ENCODE peak calls at places on chromosomes 3 and 15, in eight cellular contexts. One of them, this sample, is unnamed.

GRCh38 chr3:7876741-7877297 is 624.8 kb upstream of the LMCD1 start:
- DNase-seq in OCI-LY7: peak; percentile 1
- DNase-seq in upper lobe of right lung: no peak
- DNase-seq in A549: no peak
- DNase-seq in neural progenitor cell: no peak
- DNase-seq in uterus: no peak
- DNase-seq in right atrium auricular region: no peak
- DNase-seq in Caco-2: no peak
- DNase-seq in this sample: no peak

GRCh38 chr15:99307735-99308134 is 56.5 kb downstream of the LRRC28 start:
- DNase-seq in OCI-LY7: no peak
- DNase-seq in upper lobe of right lung: no peak
- DNase-seq in neural progenitor cell: no peak
- DNase-seq in A549: no peak
- DNase-seq in right atrium auricular region: no peak
- DNase-seq in uterus: no peak
- DNase-seq in Caco-2: no peak
- DNase-seq in this sample: no peak

GRCh38 chr3:29099296-29099695 is 181.6 kb upstream of the RBMS3 start:
- DNase-seq in right atrium auricular region: no peak
- DNase-seq in OCI-LY7: no peak
- DNase-seq in Caco-2: no peak
- DNase-seq in uterus: no peak
- DNase-seq in upper lobe of right lung: no peak
- DNase-seq in neural progenitor cell: no peak
- DNase-seq in A549: no peak
- DNase-seq in this sample: no peak

GRCh38 chr3:127014536-127015281 is 31.8 kb downstream of the PLXNA1 start:
- DNase-seq in OCI-LY7: no peak
- DNase-seq in uterus: no peak
- DNase-seq in right atrium auricular region: no peak
- DNase-seq in Caco-2: no peak
- DNase-seq in upper lobe of right lung: no peak
- DNase-seq in neural progenitor cell: no peak
- DNase-seq in A549: no peak
- DNase-seq in this sample: no peak

GRCh38 chr3:45706133-45706808 is 17.1 kb downstream of the SACM1L start:
- DNase-seq in uterus: no peak
- DNase-seq in right atrium auricular region: no peak
- DNase-seq in Caco-2: no peak
- DNase-seq in upper lobe of right lung: no peak
- DNase-seq in neural progenitor cell: no peak
- DNase-seq in OCI-LY7: no peak
- DNase-seq in A549: no peak
- DNase-seq in this sample: no peak

GRCh38 chr3:57073628-57074027 is 13.2 kb downstream of the SPATA12 start:
- DNase-seq in A549: no peak
- DNase-seq in uterus: no peak
- DNase-seq in neural progenitor cell: no peak
- DNase-seq in OCI-LY7: no peak
- DNase-seq in Caco-2: no peak
- DNase-seq in right atrium auricular region: no peak
- DNase-seq in upper lobe of right lung: no peak
- DNase-seq in this sample: peak; percentile 66

GRCh38 chr3:184807549-184807948 is 4.4 kb upstream of the VPS8 start:
- DNase-seq in Caco-2: no peak
- DNase-seq in uterus: no peak
- DNase-seq in OCI-LY7: no peak
- DNase-seq in neural progenitor cell: no peak
- DNase-seq in upper lobe of right lung: no peak
- DNase-seq in A549: no peak
- DNase-seq in right atrium auricular region: no peak
- DNase-seq in this sample: no peak

GRCh38 chr3:132255041-132255745 is 62.0 kb upstream of the ACP3 start:
- DNase-seq in Caco-2: peak; percentile 3
- DNase-seq in right atrium auricular region: no peak
- DNase-seq in neural progenitor cell: no peak
- DNase-seq in uterus: no peak
- DNase-seq in A549: peak; percentile 58
- DNase-seq in OCI-LY7: no peak
- DNase-seq in upper lobe of right lung: no peak
- DNase-seq in this sample: no peak

GRCh38 chr3:88142094-88142624 is 7.6 kb upstream of the C3orf38 start:
- DNase-seq in OCI-LY7: no peak
- DNase-seq in upper lobe of right lung: no peak
- DNase-seq in Caco-2: no peak
- DNase-seq in neural progenitor cell: no peak
- DNase-seq in uterus: no peak
- DNase-seq in right atrium auricular region: no peak
- DNase-seq in A549: no peak
- DNase-seq in this sample: no peak

GRCh38 chr3:188950832-188951489 is 220.8 kb upstream of the TPRG1 start:
- DNase-seq in neural progenitor cell: no peak
- DNase-seq in uterus: peak; percentile 92
- DNase-seq in OCI-LY7: no peak
- DNase-seq in A549: peak; percentile 92
- DNase-seq in upper lobe of right lung: peak; percentile 68
- DNase-seq in right atrium auricular region: peak; percentile 97
- DNase-seq in Caco-2: peak; percentile 20
- DNase-seq in this sample: peak; percentile 90

GRCh38 chr3:177658354-177658753 is 461.1 kb upstream of the TBL1XR1 start:
- DNase-seq in OCI-LY7: no peak
- DNase-seq in neural progenitor cell: no peak
- DNase-seq in uterus: no peak
- DNase-seq in right atrium auricular region: no peak
- DNase-seq in A549: no peak
- DNase-seq in Caco-2: no peak
- DNase-seq in upper lobe of right lung: no peak
- DNase-seq in this sample: no peak

GRCh38 chr3:52979190-52979983 is 66.5 kb downstream of the SFMBT1 start:
- DNase-seq in Caco-2: no peak
- DNase-seq in neural progenitor cell: no peak
- DNase-seq in OCI-LY7: no peak
- DNase-seq in upper lobe of right lung: no peak
- DNase-seq in A549: no peak
- DNase-seq in uterus: no peak
- DNase-seq in right atrium auricular region: no peak
- DNase-seq in this sample: no peak

GRCh38 chr3:147311716-147312115 is 94.6 kb downstream of the ZIC4 start:
- DNase-seq in Caco-2: no peak
- DNase-seq in right atrium auricular region: no peak
- DNase-seq in A549: no peak
- DNase-seq in neural progenitor cell: no peak
- DNase-seq in OCI-LY7: no peak
- DNase-seq in uterus: no peak
- DNase-seq in upper lobe of right lung: no peak
- DNase-seq in this sample: no peak

GRCh38 chr3:196985298-196985697 is 16.7 kb upstream of the PIGZ start:
- DNase-seq in Caco-2: no peak
- DNase-seq in upper lobe of right lung: peak; percentile 27
- DNase-seq in uterus: no peak
- DNase-seq in OCI-LY7: no peak
- DNase-seq in A549: no peak
- DNase-seq in right atrium auricular region: no peak
- DNase-seq in neural progenitor cell: no peak
- DNase-seq in this sample: no peak

GRCh38 chr15:75207618-75208500 is 6.2 kb downstream of the C15orf39 start:
- DNase-seq in right atrium auricular region: no peak
- DNase-seq in neural progenitor cell: no peak
- DNase-seq in uterus: no peak
- DNase-seq in upper lobe of right lung: no peak
- DNase-seq in Caco-2: no peak
- DNase-seq in A549: no peak
- DNase-seq in OCI-LY7: no peak
- DNase-seq in this sample: no peak
- H3K4me1 ChIP-seq in right atrium auricular region: peaks cover 83% of the 10 kb centered on the region
- H3K4me1 ChIP-seq in neural progenitor cell: peaks cover 3% of the 10 kb centered on the region
- H3K4me1 ChIP-seq in uterus: peaks cover 21% of the 10 kb centered on the region
- H3K4me1 ChIP-seq in upper lobe of right lung: peaks cover 20% of the 10 kb centered on the region
- H3K4me1 ChIP-seq in Caco-2: peaks cover 19% of the 10 kb centered on the region
- H3K4me1 ChIP-seq in A549: peaks cover 27% of the 10 kb centered on the region
- H3K4me1 ChIP-seq in OCI-LY7: peaks cover 20% of the 10 kb centered on the region
- H3K4me1 ChIP-seq in this sample: peaks cover 16% of the 10 kb centered on the region

DNA sequence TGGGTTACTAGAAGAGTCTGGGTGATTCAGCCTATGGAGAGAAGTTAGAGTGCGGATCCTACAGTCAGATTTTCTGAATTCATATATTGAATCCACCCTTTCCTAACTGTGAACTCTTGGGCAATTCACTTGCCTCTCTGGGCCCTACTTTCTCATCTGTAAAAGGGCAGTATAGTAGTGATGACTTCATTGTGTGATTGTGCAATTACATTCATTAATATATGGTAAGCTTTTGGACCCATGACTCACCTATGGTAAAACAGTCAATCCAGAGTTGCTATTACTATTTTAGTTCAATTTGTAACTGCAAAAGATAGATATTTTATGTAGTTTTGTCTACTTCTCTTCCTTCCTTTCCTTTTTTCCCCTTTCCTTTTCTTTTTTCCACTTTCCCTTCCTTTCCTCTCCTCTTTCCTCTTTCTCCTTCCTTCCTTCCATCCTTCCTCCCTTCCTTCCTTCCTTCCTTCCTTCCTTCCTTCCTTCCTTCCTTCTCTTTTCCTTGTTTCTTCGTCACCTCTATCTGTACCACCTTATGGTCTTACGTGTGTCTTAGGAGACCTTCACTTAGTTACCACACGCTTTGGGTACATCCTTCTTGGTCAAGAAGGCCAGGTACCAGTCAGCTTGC is 37.0 kb downstream of the GMNC start:
- DNase-seq in right atrium auricular region: no peak
- DNase-seq in uterus: no peak
- DNase-seq in A549: no peak
- DNase-seq in neural progenitor cell: no peak
- DNase-seq in upper lobe of right lung: no peak
- DNase-seq in OCI-LY7: no peak
- DNase-seq in Caco-2: no peak
- DNase-seq in this sample: no peak
- TF ChIP-seq CTCF in right atrium auricular region: no peak
- TF ChIP-seq CTCF in uterus: no peak
- TF ChIP-seq CTCF in A549: no peak
- TF ChIP-seq CTCF in neural progenitor cell: no peak
- TF ChIP-seq CTCF in upper lobe of right lung: no peak
- TF ChIP-seq CTCF in OCI-LY7: no peak
- TF ChIP-seq CTCF in Caco-2: no peak
- TF ChIP-seq CTCF in this sample: no peak

GRCh38 chr3:152383136-152383606 is 114.4 kb downstream of the MBNL1 start:
- DNase-seq in OCI-LY7: no peak
- DNase-seq in neural progenitor cell: no peak
- DNase-seq in right atrium auricular region: no peak
- DNase-seq in A549: no peak
- DNase-seq in uterus: no peak
- DNase-seq in upper lobe of right lung: no peak
- DNase-seq in Caco-2: no peak
- DNase-seq in this sample: no peak

GRCh38 chr3:152385761-152386160 is 117.0 kb downstream of the MBNL1 start:
- DNase-seq in uterus: no peak
- DNase-seq in neural progenitor cell: no peak
- DNase-seq in upper lobe of right lung: no peak
- DNase-seq in Caco-2: no peak
- DNase-seq in A549: peak; percentile 81
- DNase-seq in OCI-LY7: no peak
- DNase-seq in right atrium auricular region: no peak
- DNase-seq in this sample: no peak

GRCh38 chr3:152386208-152386607 is 117.5 kb downstream of the MBNL1 start:
- DNase-seq in upper lobe of right lung: no peak
- DNase-seq in neural progenitor cell: no peak
- DNase-seq in Caco-2: no peak
- DNase-seq in right atrium auricular region: no peak
- DNase-seq in OCI-LY7: no peak
- DNase-seq in A549: no peak
- DNase-seq in uterus: no peak
- DNase-seq in this sample: no peak

GRCh38 chr3:152382312-152383135 is 113.8 kb downstream of the MBNL1 start:
- DNase-seq in right atrium auricular region: no peak
- DNase-seq in A549: no peak
- DNase-seq in Caco-2: no peak
- DNase-seq in OCI-LY7: no peak
- DNase-seq in neural progenitor cell: no peak
- DNase-seq in uterus: no peak
- DNase-seq in upper lobe of right lung: no peak
- DNase-seq in this sample: no peak

DNA sequence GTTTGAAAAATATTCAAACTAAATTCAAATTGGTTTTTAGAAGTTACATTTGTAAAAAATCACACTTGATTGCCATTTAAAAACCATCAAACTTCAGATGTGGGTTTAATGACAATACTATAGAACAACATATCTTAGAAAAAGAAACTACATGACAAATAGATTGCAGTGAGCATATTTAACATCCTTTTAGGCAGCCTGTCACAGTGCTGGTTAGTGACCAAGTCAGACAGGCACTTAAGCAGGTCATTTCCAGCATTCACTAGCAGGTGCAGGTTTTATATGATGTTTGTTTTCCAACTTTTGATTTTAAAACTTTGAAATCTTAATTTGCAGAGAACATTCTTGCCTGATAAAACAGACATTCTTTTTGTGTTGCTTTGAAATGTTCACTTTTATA is 115.7 kb downstream of the MBNL1 start:
- DNase-seq in right atrium auricular region: no peak
- DNase-seq in uterus: no peak
- DNase-seq in upper lobe of right lung: no peak
- DNase-seq in A549: no peak
- DNase-seq in neural progenitor cell: no peak
- DNase-seq in OCI-LY7: no peak
- DNase-seq in Caco-2: no peak
- DNase-seq in this sample: no peak
- H3K4me1 ChIP-seq in right atrium auricular region: peaks cover 98% of the 10 kb centered on the region
- H3K4me1 ChIP-seq in uterus: no peaks in the 10 kb centered on the region
- H3K4me1 ChIP-seq in upper lobe of right lung: peaks cover 77% of the 10 kb centered on the region
- H3K4me1 ChIP-seq in A549: peaks cover 90% of the 10 kb centered on the region
- H3K4me1 ChIP-seq in neural progenitor cell: peaks cover 47% of the 10 kb centered on the region
- H3K4me1 ChIP-seq in OCI-LY7: peaks cover 23% of the 10 kb centered on the region
- H3K4me1 ChIP-seq in Caco-2: peaks cover 31% of the 10 kb centered on the region
- H3K4me1 ChIP-seq in this sample: peaks cover 44% of the 10 kb centered on the region

DNA sequence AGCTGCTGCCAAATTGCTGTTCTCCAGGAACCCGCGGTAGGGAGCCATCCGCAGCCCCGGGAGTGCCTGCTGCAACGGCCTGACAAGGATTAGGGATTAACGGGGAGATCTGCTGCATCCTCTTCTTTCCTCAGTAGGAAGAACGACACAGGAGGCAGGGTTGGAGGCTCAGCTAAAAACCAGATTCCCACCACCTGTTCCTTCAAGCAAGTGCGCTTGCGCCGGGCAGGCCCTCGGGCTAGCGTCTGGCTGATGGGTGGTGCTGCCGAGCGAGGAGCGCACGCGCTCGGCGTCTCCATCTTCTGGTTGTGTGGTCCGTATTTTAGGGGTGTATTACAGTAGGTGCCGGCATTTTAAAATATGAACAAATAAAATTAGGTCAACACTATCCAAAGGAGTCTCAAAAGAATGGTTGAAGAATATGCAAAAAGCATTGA is 25.4 kb upstream of the SLC25A26 start:
- DNase-seq in right atrium auricular region: no peak
- DNase-seq in upper lobe of right lung: peak; percentile 71
- DNase-seq in OCI-LY7: no peak
- DNase-seq in Caco-2: peak; percentile 62
- DNase-seq in A549: no peak
- DNase-seq in neural progenitor cell: peak; percentile 89
- DNase-seq in uterus: no peak
- DNase-seq in this sample: peak; percentile 78
- TF ChIP-seq CTCF in right atrium auricular region: no peak
- TF ChIP-seq CTCF in upper lobe of right lung: no peak
- TF ChIP-seq CTCF in OCI-LY7: no peak
- TF ChIP-seq CTCF in Caco-2: no peak
- TF ChIP-seq CTCF in A549: no peak
- TF ChIP-seq CTCF in neural progenitor cell: no peak
- TF ChIP-seq CTCF in uterus: no peak
- TF ChIP-seq CTCF in this sample: no peak

GRCh38 chr15:80989518-80990478 is at the start of gene MESD:
- DNase-seq in uterus: peak; percentile 99
- DNase-seq in OCI-LY7: peak; percentile 97
- DNase-seq in neural progenitor cell: peak; percentile 99
- DNase-seq in Caco-2: peak; percentile 94
- DNase-seq in right atrium auricular region: peak; percentile 98
- DNase-seq in upper lobe of right lung: peak; percentile 99
- DNase-seq in A549: peak; percentile 97
- DNase-seq in this sample: peak; percentile 99
- H3K4me1 ChIP-seq in uterus: peaks cover 7% of the 10 kb centered on the region
- H3K4me1 ChIP-seq in OCI-LY7: peaks cover 38% of the 10 kb centered on the region
- H3K4me1 ChIP-seq in neural progenitor cell: peaks cover 27% of the 10 kb centered on the region
- H3K4me1 ChIP-seq in Caco-2: peaks cover 16% of the 10 kb centered on the region
- H3K4me1 ChIP-seq in right atrium auricular region: peaks cover 61% of the 10 kb centered on the region
- H3K4me1 ChIP-seq in upper lobe of right lung: peaks cover 47% of the 10 kb centered on the region
- H3K4me1 ChIP-seq in A549: peaks cover 18% of the 10 kb centered on the region
- H3K4me1 ChIP-seq in this sample: peaks cover 18% of the 10 kb centered on the region